ENCODE peak calls at places on chromosomes 2 and 18, in five cellular contexts. V, I, U, F and J are unnamed samples.

GRCh38 chr2:109690822-109691541 is 76.8 kb downstream of the SOWAHC start:
- DNase-seq in V (no peak), I (no peak), U (no peak), F (no peak), J (no peak)

GRCh38 chr18:48777026-48777736 is 173.6 kb downstream of the SMAD7 start:
- DNase-seq in V (peak; percentile 64), I (peak; percentile 35), U (no peak), F (no peak), J (peak; percentile 38)

GRCh38 chr2:227871375-227871788 is at the start of gene DAW1:
- DNase-seq in V (peak; percentile 68), I (no peak), U (no peak), F (peak; percentile 33), J (no peak)

GRCh38 chr2:49714433-49714832 is 560.1 kb upstream of the FSHR start:
- DNase-seq in V (no peak), I (no peak), U (no peak), F (no peak), J (no peak)

GRCh38 chr2:32832400-32832799 is 114.4 kb upstream of the LTBP1 start:
- DNase-seq in V (no peak), I (no peak), U (no peak), F (no peak), J (no peak)

GRCh38 chr18:31512203-31512764 is 14.3 kb downstream of the DSG2 start:
- DNase-seq in V (no peak), I (no peak), U (no peak), F (no peak), J (no peak)

GRCh38 chr18:75218064-75218463 is 7.5 kb downstream of the TSHZ1 start:
- DNase-seq in V (no peak), I (no peak), U (no peak), F (no peak), J (no peak)

GRCh38 chr2:68693947-68694346 is 40.7 kb upstream of the ARHGAP25 start:
- DNase-seq in V (no peak), I (no peak), U (no peak), F (no peak), J (no peak)

GRCh38 chr18:10274327-10274726 is 180.1 kb upstream of the APCDD1 start:
- DNase-seq in V (no peak), I (no peak), U (no peak), F (no peak), J (no peak)

GRCh38 chr18:79873449-79874110 is 75.8 kb downstream of the KCNG2 start:
- DNase-seq in V (no peak), I (no peak), U (no peak), F (no peak), J (no peak)

GRCh38 chr2:182593394-182593707 is 122.7 kb upstream of the DNAJC10 start:
- DNase-seq in V (no peak), I (no peak), U (no peak), F (no peak), J (no peak)

GRCh38 chr2:48183991-48184390 is 277.7 kb upstream of the FBXO11 start:
- DNase-seq in V (no peak), I (no peak), U (no peak), F (no peak), J (no peak)

GRCh38 chr2:147631294-147631693 is 213.5 kb upstream of the ACVR2A start:
- DNase-seq in V (no peak), I (no peak), U (no peak), F (no peak), J (no peak)

GRCh38 chr2:63614983-63615945 is 26.5 kb downstream of the MDH1 start:
- DNase-seq in V (no peak), I (no peak), U (no peak), F (no peak), J (no peak)

GRCh38 chr2:241770185-241770935 is 6.3 kb upstream of the GAL3ST2 start:
- DNase-seq in V (no peak), I (no peak), U (no peak), F (no peak), J (no peak)

GRCh38 chr2:188495990-188496431 is 204.3 kb downstream of the GULP1 start:
- DNase-seq in V (no peak), I (no peak), U (no peak), F (no peak), J (no peak)

GRCh38 chr2:30110773-30111172 is 36.0 kb upstream of the YPEL5 start:
- DNase-seq in V (no peak), I (no peak), U (no peak), F (no peak), J (no peak)

GRCh38 chr2:141728886-141729285 is 401.9 kb downstream of the LRP1B start:
- DNase-seq in V (no peak), I (no peak), U (no peak), F (no peak), J (no peak)